ENCODE peak calls at places on chromosomes 3 and 15, in seven cellular contexts. D, Z, R, Q, C, S and A are unnamed samples.

GRCh38 chr15:70587896-70588567 is 175.3 kb downstream of the UACA start:
- DNase-seq in D (no peak), Z (no peak), R (no peak), Q (no peak), C (no peak), S (no peak), A (no peak)

GRCh38 chr3:116038968-116039950 is 406.0 kb downstream of the LSAMP start:
- DNase-seq in D (no peak), Z (no peak), R (no peak), Q (no peak), C (no peak), S (no peak), A (no peak)

GRCh38 chr3:58471025-58471887 is 20.6 kb upstream of the KCTD6 start:
- DNase-seq in D (no peak), Z (peak; percentile 21), R (peak; percentile 89), Q (no peak), C (no peak), S (no peak), A (peak; percentile 24)

GRCh38 chr15:24745276-24745675 is 69.7 kb downstream of the NPAP1 start:
- DNase-seq in D (no peak), Z (no peak), R (no peak), Q (no peak), C (no peak), S (no peak), A (no peak)

GRCh38 chr3:123154346-123154985 is 47.3 kb upstream of the SEC22A start:
- DNase-seq in D (no peak), Z (no peak), R (no peak), Q (no peak), C (no peak), S (no peak), A (no peak)

GRCh38 chr15:66097151-66098018 is 156.2 kb downstream of the MEGF11 start:
- DNase-seq in D (peak; percentile 38), Z (no peak), R (no peak), Q (no peak), C (no peak), S (no peak), A (no peak)

GRCh38 chr3:192082733-192083660 is 622.0 kb downstream of the PYDC2 start:
- DNase-seq in D (no peak), Z (no peak), R (no peak), Q (no peak), C (no peak), S (no peak), A (no peak)

GRCh38 chr3:106589306-106589942 is 720.6 kb upstream of the CBLB start:
- DNase-seq in D (no peak), Z (no peak), R (no peak), Q (no peak), C (no peak), S (no peak), A (no peak)

GRCh38 chr15:45180201-45180600 is 7.6 kb downstream of the SHF start:
- DNase-seq in D (no peak), Z (no peak), R (no peak), Q (no peak), C (no peak), S (no peak), A (no peak)